ENCODE peak calls at places on chromosomes 11 and 22, in five cellular contexts. R is heart right ventricle, A is GM12864, F is ovary, C is fibroblast of the aortic adventitia. Y is an unnamed sample.

GRCh38 chr11:19433791-19434190 is 193.0 kb upstream of the E2F8 start:
- DNase-seq in R (no peak), A (no peak), F (no peak), C (no peak), Y (no peak)

GRCh38 chr11:95764267-95764898 is 25.2 kb downstream of the FAM76B start:
- DNase-seq in R (no peak), A (no peak), F (no peak), C (peak), Y (peak)

GRCh38 chr22:40603088-40603605 is 33.4 kb downstream of the MRTFA start:
- DNase-seq in R (no peak), A (no peak), F (no peak), C (peak), Y (peak)

GRCh38 chr22:44753189-44754042 is 1.0 kb downstream of the ARHGAP8 start:
- DNase-seq in R (no peak), A (no peak), F (no peak), C (peak), Y (peak)

GRCh38 chr11:130206141-130206540 is 46.6 kb downstream of the ST14 start:
- DNase-seq in R (no peak), A (no peak), F (no peak), C (no peak), Y (no peak)

GRCh38 chr22:50691521-50691920 is 18.9 kb downstream of the SHANK3 start:
- DNase-seq in R (no peak), A (no peak), F (no peak), C (peak), Y (peak)

GRCh38 chr11:9002920-9003572 is 755 bp downstream of the NRIP3 start:
- DNase-seq in R (no peak), A (no peak), F (no peak), C (no peak), Y (no peak)

GRCh38 chr11:111444040-111444439 is 65.0 kb upstream of the POU2AF1 start:
- DNase-seq in R (no peak), A (no peak), F (no peak), C (no peak), Y (no peak)

GRCh38 chr11:113034591-113034990 is 73.4 kb downstream of the NCAM1 start:
- DNase-seq in R (no peak), A (no peak), F (no peak), C (no peak), Y (no peak)

GRCh38 chr11:8683115-8683807 is 669 bp downstream of the RPL27A start:
- DNase-seq in R (no peak), A (no peak), F (no peak), C (peak), Y (no peak)

GRCh38 chr11:13215157-13215556 is 62.4 kb upstream of the BMAL1 start:
- DNase-seq in R (no peak), A (no peak), F (no peak), C (peak), Y (peak)

GRCh38 chr11:34492806-34493414 is 20.7 kb downstream of the ELF5 start:
- DNase-seq in R (no peak), A (no peak), F (peak), C (peak), Y (peak)

GRCh38 chr11:115290479-115291390 is 213.5 kb downstream of the CADM1 start:
- DNase-seq in R (no peak), A (no peak), F (no peak), C (no peak), Y (no peak)

GRCh38 chr11:3939651-3940190 is 84.3 kb downstream of the STIM1 start:
- DNase-seq in R (no peak), A (no peak), F (no peak), C (peak), Y (peak)

GRCh38 chr22:33922268-33922667 is 2.0 kb upstream of the LARGE1 start:
- DNase-seq in R (no peak), A (no peak), F (peak), C (peak), Y (peak)

GRCh38 chr11:126149759-126150236 is 61.7 kb downstream of the RPUSD4 start:
- DNase-seq in R (no peak), A (no peak), F (no peak), C (no peak), Y (no peak)

GRCh38 chr11:19714387-19715363 is 2.0 kb downstream of the NAV2 start:
- DNase-seq in R (peak), A (no peak), F (peak), C (peak), Y (peak)

GRCh38 chr11:34948721-34949120 is 32.3 kb downstream of the PDHX start:
- DNase-seq in R (no peak), A (no peak), F (no peak), C (peak), Y (peak)

GRCh38 chr11:43735931-43736330 is 55.4 kb downstream of the HSD17B12 start:
- DNase-seq in R (no peak), A (no peak), F (no peak), C (peak), Y (peak)

GRCh38 chr11:18105802-18106574 is at the start of gene SAAL1:
- DNase-seq in R (peak), A (peak), F (peak), C (peak), Y (peak)

GRCh38 chr22:42791721-42792452 is 65.2 kb downstream of the ARFGAP3 start:
- DNase-seq in R (peak), A (no peak), F (no peak), C (no peak), Y (no peak)

GRCh38 chr11:575324-575995 is 810 bp upstream of the PHRF1 start:
- DNase-seq in R (no peak), A (no peak), F (no peak), C (no peak), Y (peak)

GRCh38 chr11:19089421-19089820 is 27.5 kb upstream of the ZDHHC13 start:
- DNase-seq in R (no peak), A (no peak), F (no peak), C (no peak), Y (no peak)

GRCh38 chr22:24406322-24407277 is 20.8 kb upstream of the ADORA2A start:
- DNase-seq in R (no peak), A (no peak), F (peak), C (no peak), Y (no peak)

GRCh38 chr22:39493759-39494158 is 8.3 kb upstream of the MIEF1 start:
- DNase-seq in R (no peak), A (no peak), F (no peak), C (peak), Y (peak)

GRCh38 chr11:3160252-3161031 is 4.7 kb downstream of the OSBPL5 start:
- DNase-seq in R (peak), A (no peak), F (peak), C (peak), Y (peak)

GRCh38 chr22:22462813-22463567 is 45.6 kb downstream of the ZNF280B start:
- DNase-seq in R (no peak), A (no peak), F (no peak), C (peak), Y (no peak)
- TF ChIP-seq CTCF in R (no peak), A (peak), F (no peak), C (no peak), Y (peak)

DNA sequence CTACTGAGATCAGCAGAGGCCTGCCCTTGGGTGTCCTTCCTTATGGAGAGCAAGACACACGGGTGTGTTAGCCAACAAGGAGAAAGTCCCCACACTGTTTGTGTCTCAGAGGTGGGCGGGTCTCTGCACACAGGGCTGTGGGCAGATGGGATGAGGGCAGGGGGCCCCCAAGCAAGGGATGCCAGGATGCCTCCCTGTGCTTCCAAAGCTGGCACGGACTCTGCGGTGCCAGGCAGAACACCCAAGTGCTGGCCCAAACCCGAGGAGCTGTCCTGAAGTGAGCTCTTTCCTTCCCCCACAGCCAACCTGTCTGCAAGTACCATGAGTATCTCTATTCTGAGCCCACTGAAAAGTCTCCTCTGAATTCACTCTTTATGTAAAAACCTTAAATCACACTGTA is 273.3 kb downstream of the CTTN start:
- DNase-seq in R (no peak), A (no peak), F (no peak), C (no peak), Y (no peak)
- H3K4me3 ChIP-seq in R (no peak), A (no peak), F (no peak), C (no peak), Y (no peak)

GRCh38 chr11:62592216-62592815 is 993 bp upstream of the TUT1 start:
- DNase-seq in R (no peak), A (no peak), F (no peak), C (no peak), Y (no peak)
- TF ChIP-seq CTCF in R (no peak), A (no peak), F (no peak), C (no peak), Y (no peak)

GRCh38 chr11:128507936-128508335 is 79.4 kb downstream of the ETS1 start:
- DNase-seq in R (no peak), A (no peak), F (no peak), C (no peak), Y (no peak)
- H3K4me3 ChIP-seq in R (peak), A (peak), F (peak), C (no peak), Y (peak)

DNA sequence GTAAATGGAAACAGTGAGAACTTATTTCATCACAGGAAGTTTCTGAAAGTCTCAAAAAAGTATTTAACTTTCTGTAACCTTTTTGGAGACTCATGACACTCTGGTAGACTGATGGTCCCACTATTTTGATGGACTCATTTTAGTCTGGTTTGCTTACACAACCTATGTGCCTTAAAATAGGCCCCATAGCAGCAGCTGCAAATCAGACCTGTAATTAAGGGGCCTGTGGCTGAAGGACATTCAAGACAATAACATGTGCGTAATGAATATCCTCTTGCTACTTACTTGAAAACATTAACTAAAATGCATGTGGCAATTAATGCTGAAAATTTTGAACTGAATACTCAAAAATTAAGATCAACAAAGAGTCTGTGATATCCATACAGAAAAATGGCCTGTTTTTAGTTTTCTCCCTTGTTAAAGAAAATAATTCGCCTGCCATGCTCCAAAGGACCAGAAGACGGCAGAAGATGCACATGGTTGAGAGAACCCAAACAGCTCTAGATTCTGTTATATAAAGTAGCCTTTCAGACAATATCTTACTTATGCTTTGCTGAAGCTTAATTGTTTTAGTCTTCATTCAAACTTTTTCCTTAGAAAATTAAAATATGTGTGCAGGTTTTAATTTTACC is 568.5 kb downstream of the KCNA4 start:
- DNase-seq in R (no peak), A (no peak), F (no peak), C (peak), Y (peak)
- TF ChIP-seq CTCF in R (peak), A (peak), F (no peak), C (peak), Y (peak)

DNA sequence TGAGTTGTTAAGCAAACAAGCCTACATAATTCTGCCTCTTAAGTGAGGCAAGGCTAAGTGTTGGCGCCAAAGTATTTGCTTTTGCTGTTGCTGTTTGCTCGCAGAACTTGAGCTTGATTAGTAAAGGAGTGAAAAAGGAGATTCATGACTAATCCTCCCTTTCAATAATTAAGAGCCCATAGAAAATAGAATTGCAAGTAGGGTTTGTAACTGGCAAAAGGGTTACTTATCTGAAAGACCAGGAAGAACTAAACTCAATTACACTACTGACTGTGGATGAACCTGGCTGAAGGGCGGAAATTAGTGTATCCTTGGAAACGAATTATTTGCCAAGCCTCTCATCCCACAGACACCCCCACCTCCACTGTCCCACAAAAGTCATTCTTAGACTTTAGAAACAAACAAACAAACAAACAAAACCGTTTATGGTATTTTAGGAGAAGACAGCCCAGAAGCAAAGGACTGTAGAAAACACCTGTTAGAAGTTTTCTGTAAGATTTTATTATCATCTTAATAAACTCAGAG is 404 bp upstream of the EXPH5 start:
- DNase-seq in R (no peak), A (no peak), F (no peak), C (no peak), Y (no peak)
- H3K4me3 ChIP-seq in R (peak), A (peak), F (peak), C (peak), Y (peak)